ENCODE peak calls at places on chromosomes 4 and X, in nine cellular contexts. S is fibroblast of lung, N is PC-3, F is mesendoderm, I is mesenchymal stem cell, T is HCT116, X is IMR-90, L is astrocyte, E is HepG2. D is an unnamed sample.

GRCh38 chr4:74189331-74190043 is 31.6 kb downstream of the MTHFD2L start:
- DNase-seq in S (peak), N (peak), F (peak), I (peak), T (peak), X (peak), L (peak), E (peak), D (peak)

GRCh38 chr4:181848357-181848756 is 394.8 kb upstream of the TENM3 start:
- DNase-seq in S (no peak), N (no peak), F (no peak), I (no peak), T (no peak), X (no peak), L (no peak), E (no peak), D (no peak)

GRCh38 chr4:40630335-40631021 is 814 bp upstream of the RBM47 start:
- DNase-seq in S (no peak), N (peak), F (peak), I (no peak), T (peak), X (no peak), L (no peak), E (no peak), D (no peak)

GRCh38 chr4:56055027-56055976 is 106.6 kb downstream of the CEP135 start:
- DNase-seq in S (peak), N (no peak), F (peak), I (peak), T (no peak), X (no peak), L (peak), E (no peak), D (no peak)

GRCh38 chrX:19627533-19627932 is 112.2 kb upstream of the MAP3K15 start:
- DNase-seq in S (no peak), N (peak), F (no peak), I (peak), T (no peak), X (peak), L (peak), E (no peak), D (peak)

GRCh38 chr4:48706741-48707140 is 73.3 kb downstream of the FRYL start:
- DNase-seq in S (no peak), N (no peak), F (no peak), I (no peak), T (no peak), X (no peak), L (no peak), E (peak), D (peak)

GRCh38 chr4:8558080-8558960 is 21.9 kb upstream of the GPR78 start:
- DNase-seq in S (no peak), N (peak), F (no peak), I (no peak), T (no peak), X (no peak), L (peak), E (no peak), D (peak)

GRCh38 chr4:93835929-93836328 is 7.4 kb downstream of the ATOH1 start:
- DNase-seq in S (no peak), N (no peak), F (no peak), I (no peak), T (no peak), X (peak), L (no peak), E (no peak), D (no peak)

GRCh38 chr4:187767158-187767557 is 228.4 kb upstream of the ZFP42 start:
- DNase-seq in S (no peak), N (no peak), F (peak), I (no peak), T (no peak), X (no peak), L (no peak), E (no peak), D (no peak)

GRCh38 chrX:24282381-24283121 is 31.3 kb downstream of the SUPT20HL2 start:
- DNase-seq in S (peak), N (no peak), F (no peak), I (peak), T (no peak), X (peak), L (no peak), E (no peak), D (peak)

GRCh38 chr4:27666943-27667342 is 806.3 kb downstream of the STIM2 start:
- DNase-seq in S (peak), N (peak), F (peak), I (peak), T (peak), X (no peak), L (no peak), E (no peak), D (no peak)

GRCh38 chr4:14025093-14025492 is 397.6 kb upstream of the BOD1L1 start:
- DNase-seq in S (no peak), N (no peak), F (no peak), I (no peak), T (no peak), X (no peak), L (no peak), E (no peak), D (peak)

GRCh38 chr4:26873391-26874026 is 12.9 kb downstream of the STIM2 start:
- DNase-seq in S (no peak), N (no peak), F (peak), I (no peak), T (no peak), X (no peak), L (no peak), E (no peak), D (no peak)

GRCh38 chrX:122835886-122836285 is 348.2 kb upstream of the GRIA3 start:
- DNase-seq in S (no peak), N (no peak), F (no peak), I (no peak), T (no peak), X (no peak), L (peak), E (no peak), D (peak)

GRCh38 chr4:5526070-5526831 is 182.1 kb downstream of the EVC2 start:
- DNase-seq in S (no peak), N (no peak), F (no peak), I (no peak), T (no peak), X (no peak), L (no peak), E (no peak), D (no peak)

GRCh38 chr4:76723916-76724315 is 174.0 kb downstream of the SOWAHB start:
- DNase-seq in S (peak), N (peak), F (peak), I (no peak), T (peak), X (peak), L (peak), E (no peak), D (peak)

GRCh38 chr4:80237992-80238391 is 28.5 kb upstream of the FGF5 start:
- DNase-seq in S (peak), N (peak), F (no peak), I (peak), T (no peak), X (peak), L (peak), E (no peak), D (peak)

GRCh38 chrX:153687121-153688039 is at the start of gene SLC6A8:
- DNase-seq in S (peak), N (peak), F (peak), I (peak), T (peak), X (peak), L (peak), E (peak), D (peak)

GRCh38 chr4:176359590-176359989 is 39.8 kb downstream of the SPCS3 start:
- DNase-seq in S (peak), N (no peak), F (no peak), I (no peak), T (no peak), X (peak), L (peak), E (no peak), D (peak)

GRCh38 chr4:80713409-80713808 is 317.1 kb upstream of the BMP3 start:
- DNase-seq in S (no peak), N (no peak), F (no peak), I (no peak), T (no peak), X (no peak), L (no peak), E (no peak), D (no peak)

GRCh38 chr4:130468340-130468739 is 1372.4 kb downstream of the C4orf33 start:
- DNase-seq in S (no peak), N (no peak), F (peak), I (no peak), T (no peak), X (no peak), L (no peak), E (no peak), D (no peak)

GRCh38 chr4:8241895-8242696 is 27.5 kb upstream of the HTRA3 start:
- DNase-seq in S (peak), N (peak), F (peak), I (peak), T (peak), X (peak), L (peak), E (peak), D (peak)

GRCh38 chrX:34868633-34869032 is 74.0 kb upstream of the FAM47B start:
- DNase-seq in S (no peak), N (no peak), F (no peak), I (no peak), T (no peak), X (no peak), L (no peak), E (no peak), D (no peak)

GRCh38 chrX:53188763-53189162 is 36.2 kb downstream of the KDM5C start:
- DNase-seq in S (no peak), N (no peak), F (peak), I (no peak), T (no peak), X (peak), L (no peak), E (no peak), D (peak)

GRCh38 chrX:74382613-74383012 is 38.7 kb upstream of the SLC16A2 start:
- DNase-seq in S (peak), N (peak), F (peak), I (peak), T (peak), X (peak), L (peak), E (peak), D (peak)

GRCh38 chrX:97685753-97686152 is 802.0 kb downstream of the RPA4 start:
- DNase-seq in S (peak), N (peak), F (peak), I (peak), T (peak), X (peak), L (peak), E (peak), D (peak)

GRCh38 chr4:8637456-8637984 is 45.0 kb downstream of the CPZ start:
- DNase-seq in S (no peak), N (no peak), F (no peak), I (no peak), T (no peak), X (no peak), L (no peak), E (no peak), D (no peak)

GRCh38 chr4:112889619-112890294 is 159.7 kb upstream of the ANK2 start:
- DNase-seq in S (peak), N (no peak), F (no peak), I (peak), T (no peak), X (peak), L (peak), E (no peak), D (peak)

GRCh38 chrX:31609130-31609529 is 537.3 kb upstream of the FTHL17 start:
- DNase-seq in S (peak), N (peak), F (no peak), I (peak), T (no peak), X (peak), L (peak), E (no peak), D (peak)

GRCh38 chr4:9952415-9952950 is 68.8 kb downstream of the SLC2A9 start:
- DNase-seq in S (no peak), N (no peak), F (peak), I (no peak), T (no peak), X (no peak), L (no peak), E (peak), D (no peak)

GRCh38 chr4:1283711-1284110 is 6.0 kb upstream of the MAEA start:
- DNase-seq in S (no peak), N (no peak), F (no peak), I (no peak), T (no peak), X (no peak), L (no peak), E (no peak), D (no peak)

GRCh38 chr4:48297447-48297846 is 27.8 kb upstream of the TEC start:
- DNase-seq in S (peak), N (no peak), F (no peak), I (peak), T (no peak), X (peak), L (no peak), E (no peak), D (no peak)

GRCh38 chrX:15769300-15769954 is 20.9 kb upstream of the ZRSR2 start:
- DNase-seq in S (no peak), N (no peak), F (peak), I (peak), T (no peak), X (peak), L (no peak), E (no peak), D (no peak)

GRCh38 chr4:73418677-73419076 is 14.6 kb downstream of the ALB start:
- DNase-seq in S (no peak), N (no peak), F (no peak), I (no peak), T (no peak), X (no peak), L (no peak), E (no peak), D (no peak)

GRCh38 chr4:17636696-17637351 is 22.4 kb downstream of the MED28 start:
- DNase-seq in S (peak), N (peak), F (peak), I (peak), T (peak), X (peak), L (peak), E (peak), D (peak)

GRCh38 chrX:105552395-105552794 is 269.9 kb upstream of the NRK start:
- DNase-seq in S (peak), N (peak), F (peak), I (no peak), T (no peak), X (no peak), L (peak), E (no peak), D (no peak)

GRCh38 chr4:42671431-42672194 is 14.7 kb upstream of the ATP8A1 start:
- DNase-seq in S (no peak), N (no peak), F (peak), I (no peak), T (no peak), X (no peak), L (no peak), E (no peak), D (no peak)

GRCh38 chrX:39063037-39063436 is 261.8 kb downstream of the MID1IP1 start:
- DNase-seq in S (peak), N (peak), F (no peak), I (no peak), T (no peak), X (no peak), L (no peak), E (no peak), D (no peak)

GRCh38 chrX:39065051-39065871 is 264.0 kb downstream of the MID1IP1 start:
- DNase-seq in S (no peak), N (no peak), F (peak), I (no peak), T (no peak), X (no peak), L (no peak), E (no peak), D (no peak)

GRCh38 chrX:39063702-39064101 is 262.4 kb downstream of the MID1IP1 start:
- DNase-seq in S (no peak), N (no peak), F (no peak), I (no peak), T (no peak), X (no peak), L (no peak), E (no peak), D (no peak)

GRCh38 chrX:39070009-39070408 is 268.8 kb downstream of the MID1IP1 start:
- DNase-seq in S (no peak), N (no peak), F (no peak), I (no peak), T (no peak), X (no peak), L (no peak), E (no peak), D (no peak)

DNA sequence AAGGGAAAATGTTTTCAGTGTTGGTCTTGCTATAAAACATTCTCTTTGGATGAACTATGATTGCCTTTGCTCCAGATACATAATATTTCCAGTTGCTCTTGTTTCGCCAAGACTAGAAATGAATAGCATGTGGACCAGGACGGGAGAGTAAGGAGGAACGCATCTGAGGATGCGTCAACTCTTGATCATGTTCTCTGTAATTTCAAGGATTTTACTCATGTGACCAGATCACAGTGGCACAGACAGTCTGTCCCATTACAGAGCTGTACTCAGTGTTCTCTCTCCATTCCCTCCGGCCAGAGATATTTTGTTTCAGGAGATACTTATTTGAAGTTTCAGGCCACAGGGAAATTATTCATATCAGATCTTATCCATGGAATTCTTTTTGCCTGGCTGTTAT is 266.6 kb downstream of the MID1IP1 start:
- DNase-seq in S (no peak), N (no peak), F (no peak), I (no peak), T (no peak), X (no peak), L (no peak), E (no peak), D (no peak)
- H3K4me2 ChIP-seq in S (no peak), N (no peak), F (no peak), I (no peak), T (no peak), X (no peak), L (no peak), E (no peak), D (no peak)

DNA sequence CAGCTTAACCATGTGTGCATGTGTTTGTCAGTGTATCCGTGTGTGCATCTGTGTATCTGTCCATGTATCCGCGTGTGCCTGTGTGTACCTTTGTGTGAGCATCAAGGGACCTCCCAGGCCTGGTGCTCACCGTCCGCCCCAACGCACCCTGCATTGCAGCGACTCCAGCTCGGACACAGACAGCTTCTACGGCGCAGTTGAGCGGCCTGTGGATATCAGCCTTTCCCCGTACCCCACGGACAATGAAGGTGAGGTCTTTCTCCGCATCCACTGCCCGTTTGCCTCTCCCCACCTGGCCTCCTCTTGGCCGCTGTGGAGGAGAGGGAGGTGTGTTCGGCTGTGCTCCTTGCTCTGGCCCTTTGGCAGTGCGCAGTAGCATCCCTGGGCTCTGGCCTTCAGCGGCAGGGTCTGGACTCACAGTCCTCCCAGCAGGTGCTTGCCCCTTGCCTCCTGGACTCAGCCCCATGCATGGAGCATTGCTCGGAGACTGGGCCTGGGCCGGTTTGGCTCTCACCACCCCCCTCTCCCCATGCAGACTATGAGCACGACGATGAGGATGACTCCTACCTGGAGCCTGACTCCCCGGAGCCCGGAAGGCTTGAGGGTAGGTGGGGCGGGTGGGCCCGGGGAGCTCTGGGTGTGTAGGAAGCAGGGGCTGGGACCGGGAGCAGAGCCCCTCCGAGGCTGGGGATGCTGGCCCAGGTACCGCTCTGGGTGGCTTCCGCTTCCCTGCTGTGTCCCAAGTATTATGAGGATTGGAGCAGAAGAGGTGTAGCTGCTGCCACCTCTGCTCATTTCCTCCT is 16.4 kb upstream of the ADD1 start:
- DNase-seq in S (no peak), N (no peak), F (no peak), I (no peak), T (no peak), X (no peak), L (no peak), E (no peak), D (no peak)
- H3K9ac ChIP-seq in S (no peak), N (no peak), F (no peak), I (no peak), T (no peak), X (no peak), L (no peak), E (no peak), D (no peak)

GRCh38 chr4:25128671-25129070 is 31.6 kb downstream of the SEPSECS start:
- DNase-seq in S (no peak), N (no peak), F (peak), I (no peak), T (no peak), X (no peak), L (peak), E (no peak), D (peak)
- H3K4me2 ChIP-seq in S (no peak), N (no peak), F (no peak), I (no peak), T (no peak), X (no peak), L (no peak), E (no peak), D (no peak)

GRCh38 chr4:54541426-54542118 is 116.2 kb upstream of the KIT start:
- DNase-seq in S (no peak), N (no peak), F (peak), I (peak), T (no peak), X (peak), L (peak), E (no peak), D (peak)
- H3K9ac ChIP-seq in S (no peak), N (no peak), F (peak), I (no peak), T (no peak), X (no peak), L (peak), E (no peak), D (peak)

GRCh38 chrX:47380268-47380667 is 9.9 kb downstream of the ZNF157 start:
- DNase-seq in S (no peak), N (peak), F (no peak), I (no peak), T (no peak), X (no peak), L (no peak), E (peak), D (no peak)

GRCh38 chrX:47384502-47384901 is 14.1 kb downstream of the ZNF157 start:
- DNase-seq in S (peak), N (peak), F (peak), I (peak), T (peak), X (peak), L (peak), E (peak), D (peak)
- H3K4me2 ChIP-seq in S (no peak), N (peak), F (no peak), I (no peak), T (peak), X (no peak), L (peak), E (peak), D (no peak)

GRCh38 chr4:38678078-38678477 is 14.1 kb downstream of the KLF3 start:
- DNase-seq in S (peak), N (no peak), F (no peak), I (peak), T (no peak), X (peak), L (peak), E (no peak), D (peak)
- H3K9ac ChIP-seq in S (no peak), N (no peak), F (no peak), I (peak), T (no peak), X (no peak), L (peak), E (no peak), D (peak)